ENCODE peak calls at places on chromosomes 4 and X, in six cellular contexts. B, U, H, L, V and P are unnamed samples.
A peak's percentile ranks its signal among the peaks of the same experiment; 100 is the strongest.

GRCh38 chrX:17634542-17635207 is 102.6 kb upstream of the SCML1 start:
- DNase-seq in B (peak; percentile 46), U (no peak), H (no peak), L (no peak), V (no peak), P (no peak)

GRCh38 chr4:6474705-6475457 is 2.5 kb upstream of the PPP2R2C start:
- DNase-seq in B (no peak), U (no peak), H (no peak), L (no peak), V (no peak), P (no peak)

GRCh38 chr4:952881-953573 is 20.3 kb downstream of the DGKQ start:
- DNase-seq in B (no peak), U (no peak), H (no peak), L (no peak), V (no peak), P (no peak)

GRCh38 chr4:27084685-27085356 is 224.2 kb downstream of the STIM2 start:
- DNase-seq in B (peak; percentile 18), U (no peak), H (no peak), L (no peak), V (peak; percentile 7), P (peak; percentile 53)

GRCh38 chr4:66750273-66750672 is 795.0 kb downstream of the CENPC start:
- DNase-seq in B (no peak), U (no peak), H (no peak), L (no peak), V (no peak), P (no peak)

GRCh38 chrX:118475903-118476302 is 19.7 kb upstream of the DOCK11 start:
- DNase-seq in B (no peak), U (no peak), H (no peak), L (no peak), V (no peak), P (no peak)

GRCh38 chr4:122796801-122797404 is 29.7 kb upstream of the FGF2 start:
- DNase-seq in B (no peak), U (no peak), H (no peak), L (peak; percentile 70), V (no peak), P (no peak)

GRCh38 chrX:11375614-11376119 is 82.5 kb downstream of the AMELX start:
- DNase-seq in B (no peak), U (no peak), H (no peak), L (no peak), V (no peak), P (no peak)

GRCh38 chrX:153919281-153919680 is 6.8 kb downstream of the ARHGAP4 start:
- DNase-seq in B (no peak), U (no peak), H (no peak), L (no peak), V (no peak), P (peak; percentile 7)

GRCh38 chr4:82044141-82044993 is 329.4 kb downstream of the HNRNPD start:
- DNase-seq in B (peak; percentile 80), U (no peak), H (peak; percentile 14), L (peak; percentile 41), V (no peak), P (peak; percentile 81)

GRCh38 chr4:164488114-164488513 is 265.8 kb upstream of the SMIM31 start:
- DNase-seq in B (no peak), U (no peak), H (no peak), L (no peak), V (no peak), P (no peak)
- H3K27ac ChIP-seq in B (no peak overlapping the region), U (no peak overlapping the region), H (no peak overlapping the region), L (no peak overlapping the region), V (no peak overlapping the region), P (no peak overlapping the region)

GRCh38 chr4:152836936-152837335 is 57.2 kb downstream of the ARFIP1 start:
- DNase-seq in B (no peak), U (no peak), H (no peak), L (no peak), V (no peak), P (no peak)

GRCh38 chr4:152828122-152828521 is 48.4 kb downstream of the ARFIP1 start:
- DNase-seq in B (no peak), U (no peak), H (no peak), L (no peak), V (no peak), P (no peak)

GRCh38 chr4:152831416-152831815 is 51.7 kb downstream of the ARFIP1 start:
- DNase-seq in B (no peak), U (no peak), H (no peak), L (no peak), V (no peak), P (no peak)
- H3K4me1 ChIP-seq in B (no peaks in the 10 kb centered on the region), U (no peaks in the 10 kb centered on the region), H (no peaks in the 10 kb centered on the region), L (no peaks in the 10 kb centered on the region), V (no peaks in the 10 kb centered on the region), P (no peaks in the 10 kb centered on the region)

GRCh38 chr4:98510340-98510739 is 148.1 kb downstream of the TSPAN5 start:
- DNase-seq in B (no peak), U (no peak), H (no peak), L (no peak), V (no peak), P (no peak)

GRCh38 chr4:98512918-98513317 is 145.5 kb downstream of the TSPAN5 start:
- DNase-seq in B (no peak), U (no peak), H (no peak), L (no peak), V (no peak), P (no peak)

GRCh38 chr4:98509641-98510170 is 148.7 kb downstream of the TSPAN5 start:
- DNase-seq in B (no peak), U (no peak), H (no peak), L (no peak), V (no peak), P (no peak)

GRCh38 chr4:98508825-98509539 is 149.4 kb downstream of the TSPAN5 start:
- DNase-seq in B (no peak), U (no peak), H (no peak), L (no peak), V (no peak), P (no peak)

DNA sequence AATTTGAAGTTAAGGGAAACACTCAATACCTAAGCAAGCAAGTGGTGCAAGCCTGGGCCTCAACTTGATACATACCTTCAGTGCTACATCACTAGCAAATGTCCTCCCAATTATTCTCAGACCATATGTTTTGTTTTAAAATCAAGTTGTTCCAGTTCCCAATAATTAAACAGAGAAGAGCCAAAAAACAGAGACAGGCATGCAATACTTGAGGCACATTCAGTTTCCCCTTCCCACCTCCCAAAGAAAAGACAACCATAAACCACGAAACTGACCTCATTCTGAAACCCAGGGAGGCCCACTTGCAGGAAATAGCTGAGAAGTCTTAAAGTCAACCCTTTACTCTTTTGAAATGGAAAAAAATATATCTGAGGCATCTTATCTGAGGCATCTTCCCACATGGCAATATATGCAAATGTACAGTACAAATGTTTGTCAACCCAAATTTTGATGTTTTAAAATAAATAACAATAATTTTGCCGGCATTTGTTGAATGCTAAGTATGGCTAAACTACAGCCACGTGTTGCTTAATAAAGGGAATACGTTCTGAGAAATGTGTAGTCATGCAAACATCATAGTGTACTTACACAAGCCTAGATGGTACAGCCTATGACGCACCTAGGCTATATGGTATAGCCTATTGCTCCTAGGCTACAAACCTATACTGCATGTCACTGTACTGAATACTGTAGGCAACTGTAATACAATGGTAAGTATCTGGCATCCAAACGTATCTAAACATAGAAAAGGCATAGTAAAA is 147.5 kb downstream of the TSPAN5 start:
- DNase-seq in B (no peak), U (no peak), H (no peak), L (no peak), V (no peak), P (no peak)
- H3K27ac ChIP-seq in B (no peak overlapping the region), U (no peak overlapping the region), H (no peak overlapping the region), L (no peak overlapping the region), V (no peak overlapping the region), P (no peak overlapping the region)

GRCh38 chrX:94455782-94456181 is 781.8 kb downstream of the FAM133A start:
- DNase-seq in B (no peak), U (no peak), H (no peak), L (no peak), V (no peak), P (no peak)
- H3K4me1 ChIP-seq in B (no peaks in the 10 kb centered on the region), U (no peaks in the 10 kb centered on the region), H (no peaks in the 10 kb centered on the region), L (no peaks in the 10 kb centered on the region), V (no peaks in the 10 kb centered on the region), P (no peaks in the 10 kb centered on the region)

DNA sequence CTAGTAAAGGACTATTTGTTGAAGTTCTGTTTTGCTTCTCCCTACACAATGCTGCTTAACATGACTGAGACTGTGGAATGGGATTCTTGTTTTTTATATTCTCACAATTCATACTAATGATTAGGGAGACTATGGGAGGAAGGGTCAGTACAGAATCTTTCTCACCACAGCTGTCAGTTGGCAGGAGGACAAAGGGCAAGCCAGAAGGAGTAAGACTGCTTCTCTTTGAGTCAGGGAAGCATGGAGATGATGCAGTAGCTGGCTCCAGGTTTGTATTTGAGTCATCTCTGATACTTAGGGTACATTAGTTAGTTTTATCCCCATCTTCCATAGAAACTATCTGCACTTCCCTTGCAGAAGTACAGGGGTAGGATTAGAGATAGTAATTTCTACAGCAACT is 13.4 kb upstream of the CTSO start:
- DNase-seq in B (no peak), U (no peak), H (no peak), L (no peak), V (no peak), P (no peak)
- H3K27ac ChIP-seq in B (no peak overlapping the region), U (no peak overlapping the region), H (no peak overlapping the region), L (no peak overlapping the region), V (no peak overlapping the region), P (no peak overlapping the region)

DNA sequence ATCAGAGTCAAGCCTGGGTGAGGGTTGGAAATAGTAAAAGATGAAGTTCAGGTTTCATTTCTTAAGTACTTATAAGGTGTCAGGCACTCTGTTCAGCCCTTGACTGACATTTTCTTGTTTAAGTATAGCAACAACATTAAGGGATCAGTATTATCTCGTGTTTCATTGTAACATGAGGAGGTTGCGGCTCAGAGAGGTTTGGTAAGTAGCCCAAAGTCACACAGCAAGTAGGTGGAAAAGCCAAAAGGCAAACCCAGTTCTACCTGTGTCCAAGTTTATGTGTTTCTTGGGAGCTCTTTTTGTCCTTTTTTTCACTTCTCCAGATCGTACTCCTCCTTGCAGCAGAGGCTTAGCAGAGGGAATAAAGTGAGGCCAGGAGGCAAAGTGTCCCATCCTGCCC is 337.5 kb upstream of the KLF3 start:
- DNase-seq in B (no peak), U (no peak), H (no peak), L (no peak), V (no peak), P (no peak)
- H3K4me1 ChIP-seq in B (no peaks in the 10 kb centered on the region), U (peaks cover 74% of the 10 kb centered on the region), H (peaks cover 3% of the 10 kb centered on the region), L (no peaks in the 10 kb centered on the region), V (peaks cover 4% of the 10 kb centered on the region), P (no peaks in the 10 kb centered on the region)